ENCODE peak calls at places on chromosomes 13 and 19, in five cellular contexts. F is A549, N is T-helper 1 cell, H is GM13977, Z is cardiac septum. X is an unnamed sample.

GRCh38 chr13:75480691-75481175 is 1.2 kb downstream of the TBC1D4 start:
- DNase-seq in H (peak; percentile 54), Z (no peak), F (peak; percentile 5), N (no peak), X (peak; percentile 61)

GRCh38 chr13:76812971-76813691 is 73.1 kb downstream of the KCTD12 start:
- DNase-seq in F (no peak), H (no peak), Z (peak; percentile 79), N (no peak), X (no peak)

GRCh38 chr19:15248648-15249559 is 16.7 kb upstream of the EPHX3 start:
- DNase-seq in N (no peak), Z (peak; percentile 89), F (peak; percentile 77), H (no peak), X (no peak)

GRCh38 chr13:43787998-43788397 is 1.2 kb upstream of the ENOX1 start:
- DNase-seq in Z (no peak), H (peak; percentile 12), N (no peak), F (peak; percentile 36), X (no peak)

GRCh38 chr19:3712663-3713531 is 4.7 kb downstream of the TJP3 start:
- DNase-seq in F (no peak), Z (no peak), H (no peak), N (no peak), X (no peak)

GRCh38 chr19:19106061-19106551 is 32.2 kb downstream of the TMEM161A start:
- DNase-seq in Z (no peak), H (no peak), F (no peak), N (no peak), X (peak; percentile 72)

GRCh38 chr13:111245781-111246384 is 74.6 kb upstream of the TEX29 start:
- DNase-seq in F (no peak), H (no peak), Z (no peak), N (no peak), X (no peak)

GRCh38 chr19:45477713-45478453 is 10.1 kb downstream of the FOSB start:
- DNase-seq in H (no peak), N (no peak), F (no peak), Z (no peak), X (no peak)

GRCh38 chr13:77536358-77536757 is 852 bp downstream of the SCEL start:
- DNase-seq in Z (no peak), H (no peak), N (no peak), F (no peak), X (no peak)

GRCh38 chr19:34067861-34068271 is 104.4 kb upstream of the LSM14A start:
- DNase-seq in H (no peak), Z (no peak), F (peak; percentile 89), N (no peak), X (no peak)

GRCh38 chr13:54433511-54434206 is 1405.0 kb downstream of the OLFM4 start:
- DNase-seq in Z (no peak), H (no peak), N (no peak), F (no peak), X (no peak)

GRCh38 chr13:50948576-50948975 is 39.0 kb downstream of the RNASEH2B start:
- DNase-seq in F (no peak), N (no peak), H (no peak), Z (no peak), X (no peak)

GRCh38 chr13:80180745-80181144 is 160.2 kb downstream of the SPRY2 start:
- DNase-seq in Z (no peak), N (no peak), F (no peak), H (no peak), X (no peak)

GRCh38 chr13:113146750-113147149 is 11.7 kb upstream of the PROZ start:
- DNase-seq in H (no peak), F (no peak), N (no peak), Z (peak; percentile 26), X (no peak)

GRCh38 chr13:43786766-43787517 is at the start of gene ENOX1:
- DNase-seq in Z (peak; percentile 81), H (peak; percentile 74), F (peak; percentile 13), N (peak; percentile 4), X (peak; percentile 76)

GRCh38 chr13:109595466-109595865 is 190.9 kb downstream of the IRS2 start:
- DNase-seq in N (no peak), H (no peak), F (no peak), Z (no peak), X (no peak)

GRCh38 chr19:53912653-53913052 is 3.6 kb downstream of the CACNG7 start:
- DNase-seq in F (no peak), N (no peak), Z (no peak), H (peak; percentile 23), X (peak; percentile 34)

GRCh38 chr19:46201413-46202310 is 27.9 kb upstream of the IGFL1 start:
- DNase-seq in F (no peak), H (no peak), Z (no peak), N (no peak), X (no peak)

GRCh38 chr13:47831265-47831664 is 169.8 kb downstream of the SUCLA2 start:
- DNase-seq in H (no peak), Z (no peak), F (no peak), N (no peak), X (no peak)

X was measured in nephron progenitor cell.